ENCODE peak calls at places on chromosomes 12 and 14, in four cellular contexts. N is RWPE1, D is A549, P is fibroblast of pulmonary artery. S is an unnamed sample.

GRCh38 chr14:101626331-101626730 is 65.0 kb downstream of the DIO3 start:
- DNase-seq in N (no peak), D (no peak), P (no peak), S (no peak)

GRCh38 chr14:67607646-67608045 is 7.6 kb upstream of the PIGH start:
- DNase-seq in D (no peak), P (no peak), N (no peak), S (no peak)

GRCh38 chr12:121861549-121862254 is 3.0 kb upstream of the HPD start:
- DNase-seq in D (no peak), N (no peak), P (no peak), S (no peak)

GRCh38 chr12:115763376-115763775 is 514.1 kb downstream of the MED13L start:
- DNase-seq in P (no peak), D (no peak), N (no peak), S (no peak)

GRCh38 chr12:57604454-57605307 is at the start of gene DTX3:
- DNase-seq in N (no peak), D (no peak), P (no peak), S (no peak)

GRCh38 chr12:93626160-93626559 is 51.0 kb upstream of the CRADD start:
- DNase-seq in P (no peak), D (no peak), N (no peak), S (no peak)

GRCh38 chr12:22588817-22589216 is 36.2 kb upstream of the ETNK1 start:
- DNase-seq in P (no peak), D (peak), N (no peak), S (no peak)

GRCh38 chr14:31834616-31835015 is 242.5 kb upstream of the ARHGAP5 start:
- DNase-seq in P (peak), D (peak), N (no peak), S (no peak)

GRCh38 chr12:116662612-116663144 is 75.2 kb downstream of the SPRING1 start:
- DNase-seq in N (no peak), P (no peak), D (no peak), S (no peak)

GRCh38 chr14:89228921-89229639 is 188.0 kb downstream of the FOXN3 start:
- DNase-seq in N (no peak), P (no peak), D (no peak), S (no peak)

GRCh38 chr14:64410084-64410774 is 22.1 kb downstream of the MTHFD1 start:
- DNase-seq in D (peak), N (no peak), P (peak), S (no peak)

GRCh38 chr14:105185973-105186372 is 4.9 kb upstream of the NUDT14 start:
- DNase-seq in N (no peak), D (no peak), P (no peak), S (no peak)

GRCh38 chr12:13200841-13201240 is 4.3 kb downstream of the EMP1 start:
- DNase-seq in N (no peak), D (no peak), P (no peak), S (no peak)

GRCh38 chr12:50326636-50327284 is 43.4 kb upstream of the LIMA1 start:
- DNase-seq in D (peak), P (peak), N (no peak), S (no peak)

GRCh38 chr14:41549821-41550597 is 56.7 kb upstream of the LRFN5 start:
- DNase-seq in P (peak), D (no peak), N (peak), S (no peak)

GRCh38 chr12:11738450-11738849 is 89.0 kb downstream of the ETV6 start:
- DNase-seq in D (no peak), N (no peak), P (no peak), S (no peak)

GRCh38 chr14:79580908-79581307 is 630.4 kb downstream of the DIO2 start:
- DNase-seq in D (no peak), N (no peak), P (no peak), S (no peak)

GRCh38 chr12:46546634-46547273 is 174.2 kb upstream of the SLC38A2 start:
- DNase-seq in N (peak), D (no peak), P (no peak), S (no peak)

GRCh38 chr12:5173511-5174011 is 129.9 kb downstream of the KCNA5 start:
- DNase-seq in D (no peak), P (no peak), N (no peak), S (no peak)

GRCh38 chr12:132432721-132433577 is 57.0 kb upstream of the FBRSL1 start:
- DNase-seq in D (no peak), N (no peak), P (peak), S (no peak)

GRCh38 chr14:22386924-22387775 is 201.9 kb downstream of the DAD1 start:
- DNase-seq in N (peak), D (peak), P (peak), S (peak)

GRCh38 chr14:96423446-96424103 is 31.6 kb downstream of the AK7 start:
- DNase-seq in D (no peak), N (no peak), P (no peak), S (no peak)

GRCh38 chr12:113820310-113820709 is 145.8 kb downstream of the RBM19 start:
- DNase-seq in P (no peak), N (no peak), D (no peak), S (no peak)

GRCh38 chr12:113819495-113819894 is 146.6 kb downstream of the RBM19 start:
- DNase-seq in N (no peak), D (no peak), P (no peak), S (no peak)

GRCh38 chr12:113818278-113818677 is 147.8 kb downstream of the RBM19 start:
- DNase-seq in D (no peak), P (peak), N (no peak), S (no peak)

GRCh38 chr12:113820842-113821241 is 145.3 kb downstream of the RBM19 start:
- DNase-seq in D (no peak), P (no peak), N (no peak), S (no peak)

GRCh38 chr12:113818833-113819232 is 147.3 kb downstream of the RBM19 start:
- DNase-seq in P (peak), N (no peak), D (peak), S (no peak)
- TF ChIP-seq CTCF in P (peak), N (no peak), D (peak), S (peak)

GRCh38 chr12:76645934-76646333 is 86.4 kb upstream of the OSBPL8 start:
- DNase-seq in N (no peak), P (no peak), D (no peak), S (no peak)
- TF ChIP-seq CTCF in N (no peak), P (no peak), D (no peak), S (no peak)

DNA sequence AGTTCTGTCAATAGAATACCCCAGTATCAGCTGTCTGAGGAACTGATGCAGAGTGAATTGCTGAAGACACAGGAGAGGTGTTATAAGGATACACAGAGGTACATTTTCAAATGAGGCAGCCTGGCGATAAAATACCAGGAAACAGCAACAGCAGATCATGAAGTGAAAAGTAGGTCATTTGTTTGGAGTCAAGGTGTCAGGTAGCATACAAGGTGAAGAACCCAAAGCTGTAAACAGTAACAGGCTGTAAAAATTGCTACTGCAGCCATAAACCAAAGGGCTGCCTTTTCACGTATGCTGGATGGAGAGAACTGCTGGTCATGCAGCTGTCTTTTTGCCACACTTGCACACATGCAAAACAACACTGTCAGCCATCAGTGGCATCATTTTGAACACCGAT is 9.3 kb upstream of the TWF1 start:
- DNase-seq in D (no peak), P (no peak), N (no peak), S (no peak)
- TF ChIP-seq CTCF in D (no peak), P (no peak), N (no peak), S (no peak)

DNA sequence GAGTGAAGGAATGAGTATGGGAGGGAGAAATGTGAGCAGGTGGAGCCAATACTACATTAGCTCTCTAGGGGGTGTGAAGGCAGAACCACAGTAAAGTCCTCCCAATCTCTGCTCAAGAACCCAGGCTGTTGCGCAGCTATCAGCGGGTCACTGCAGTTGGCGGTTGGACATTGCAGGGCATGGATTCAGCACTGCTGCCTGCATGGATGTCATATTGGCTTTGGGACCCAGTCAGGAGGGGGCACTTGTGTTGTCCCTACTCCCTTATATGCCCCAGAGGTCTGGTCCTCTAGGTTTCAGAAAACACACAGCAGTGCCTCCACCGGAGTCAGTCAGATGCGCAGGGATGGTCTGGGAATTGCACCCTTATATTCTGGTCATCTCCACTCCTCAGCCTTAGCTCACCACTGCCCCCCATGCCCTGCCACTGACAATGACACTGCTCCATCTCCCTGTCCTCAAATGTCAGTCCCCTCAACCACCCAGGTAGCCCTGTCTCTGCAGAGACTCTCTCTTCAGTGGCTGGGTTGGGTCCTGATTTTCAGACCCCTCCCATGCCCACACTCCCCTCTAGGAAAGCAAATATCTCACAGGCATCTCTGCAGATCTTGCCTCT is 9.6 kb downstream of the ZDHHC22 start:
- DNase-seq in D (no peak), N (no peak), P (no peak), S (no peak)
- TF ChIP-seq CTCF in D (no peak), N (no peak), P (no peak), S (no peak)

GRCh38 chr12:68231707-68232106 is 6.1 kb upstream of the IL26 start:
- DNase-seq in D (no peak), N (no peak), P (no peak), S (no peak)

GRCh38 chr12:68231229-68231628 is 5.6 kb upstream of the IL26 start:
- DNase-seq in P (no peak), N (no peak), D (no peak), S (no peak)

GRCh38 chr12:68234140-68234539 is 8.5 kb upstream of the IL26 start:
- DNase-seq in N (no peak), P (no peak), D (no peak), S (no peak)

GRCh38 chr12:68235576-68235975 is 10.0 kb upstream of the IL26 start:
- DNase-seq in N (no peak), D (no peak), P (no peak), S (no peak)

DNA sequence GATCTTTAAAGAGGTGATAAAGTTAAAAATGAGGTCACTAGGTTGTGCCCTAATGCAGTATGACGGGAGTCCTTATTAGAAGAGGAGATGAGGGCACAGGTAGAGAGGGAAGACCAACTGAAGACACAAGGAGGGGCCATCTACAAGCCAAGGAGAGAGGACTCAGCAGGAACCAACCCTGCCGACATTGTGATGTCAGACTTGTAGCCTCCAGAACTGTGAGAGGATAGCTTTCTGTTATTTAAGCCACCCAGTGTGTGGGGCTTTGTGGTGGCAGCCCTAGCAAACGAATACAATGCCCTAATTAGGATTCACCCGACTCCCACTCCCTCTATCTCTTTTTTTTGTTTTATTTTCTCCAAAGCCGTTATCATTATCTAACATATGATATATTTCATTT is 7.9 kb upstream of the IL26 start:
- DNase-seq in N (no peak), D (no peak), P (no peak), S (no peak)
- TF ChIP-seq CTCF in N (no peak), D (no peak), P (no peak), S (no peak)

DNA sequence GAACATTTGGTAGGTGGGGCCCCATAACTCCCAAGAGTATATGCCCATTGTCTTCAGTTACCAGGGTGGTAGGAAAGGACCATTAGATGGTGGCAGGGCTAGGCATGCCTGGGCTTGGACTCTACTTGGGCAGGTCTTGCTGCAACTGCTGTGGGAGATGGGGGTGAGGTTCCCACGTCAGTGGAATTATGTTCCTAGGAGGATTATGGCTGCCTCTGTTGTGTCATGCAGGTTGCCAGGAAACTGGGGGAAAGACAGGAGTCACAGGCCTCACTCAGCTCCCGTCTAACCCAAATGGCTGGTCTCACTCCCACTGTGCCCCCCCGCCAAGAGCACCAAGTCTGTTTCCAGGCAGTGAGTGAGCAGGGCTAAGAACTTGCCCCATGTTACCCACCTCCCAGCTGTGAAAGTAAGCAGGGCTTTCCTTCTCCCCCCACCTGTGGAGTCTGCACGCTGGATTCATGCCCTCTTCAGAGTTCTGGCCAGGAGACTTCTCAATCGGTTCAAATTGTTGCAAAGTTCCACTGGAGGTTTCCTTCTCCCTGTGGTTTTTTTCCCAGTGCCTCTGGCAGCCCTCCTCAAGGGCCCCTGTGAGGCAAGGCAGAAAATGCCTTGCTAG is 337.5 kb downstream of the CCDC91 start:
- DNase-seq in N (no peak), P (no peak), D (no peak), S (no peak)
- TF ChIP-seq CTCF in N (no peak), P (no peak), D (no peak), S (no peak)

S was measured in osteocyte.